ENCODE peak calls at places on chromosome 21, in five cellular contexts. B, P, Z, R and Q are unnamed samples.

GRCh38 chr21:26394341-26394740 is 178.7 kb downstream of the CYYR1 start:
- DNase-seq in B (no peak), P (peak; percentile 35), Z (no peak), R (no peak), Q (no peak)

GRCh38 chr21:46560568-46561447 is 44.1 kb downstream of the S100B start:
- DNase-seq in B (no peak), P (no peak), Z (no peak), R (no peak), Q (peak; percentile 80)

GRCh38 chr21:31586118-31586517 is 73.4 kb upstream of the SOD1 start:
- DNase-seq in B (no peak), P (no peak), Z (no peak), R (no peak), Q (no peak)

GRCh38 chr21:31184462-31184861 is 146.2 kb upstream of the KRTAP19-8 start:
- DNase-seq in B (no peak), P (no peak), Z (no peak), R (no peak), Q (no peak)

GRCh38 chr21:25934130-25934529 is 199.4 kb downstream of the GABPA start:
- DNase-seq in B (peak; percentile 52), P (peak; percentile 95), Z (no peak), R (no peak), Q (peak; percentile 79)

GRCh38 chr21:36104306-36105300 is 30.3 kb upstream of the CBR3 start:
- DNase-seq in B (peak; percentile 26), P (peak; percentile 30), Z (peak; percentile 24), R (no peak), Q (no peak)

GRCh38 chr21:42455754-42456440 is 40.1 kb downstream of the RSPH1 start:
- DNase-seq in B (no peak), P (no peak), Z (no peak), R (no peak), Q (no peak)

GRCh38 chr21:14900058-14900457 is 164.7 kb downstream of the NRIP1 start:
- DNase-seq in B (peak; percentile 80), P (peak; percentile 71), Z (no peak), R (no peak), Q (peak; percentile 85)

GRCh38 chr21:43721225-43721605 is 2.3 kb downstream of the PDXK start:
- DNase-seq in B (no peak), P (no peak), Z (no peak), R (no peak), Q (peak; percentile 63)

GRCh38 chr21:39004776-39005605 is 178.3 kb downstream of the PSMG1 start:
- DNase-seq in B (peak; percentile 26), P (peak; percentile 52), Z (no peak), R (no peak), Q (no peak)

GRCh38 chr21:31873696-31874599 is 1.1 kb downstream of the HUNK start:
- DNase-seq in B (peak; percentile 33), P (peak; percentile 12), Z (no peak), R (peak; percentile 60), Q (peak; percentile 76)

GRCh38 chr21:33290441-33290840 is 24.3 kb downstream of the IL10RB start:
- DNase-seq in B (no peak), P (no peak), Z (no peak), R (no peak), Q (no peak)

GRCh38 chr21:41396452-41397107 is 29.5 kb upstream of the MX1 start:
- DNase-seq in B (no peak), P (no peak), Z (no peak), R (no peak), Q (no peak)

GRCh38 chr21:39523398-39523797 is 71.6 kb downstream of the SH3BGR start:
- DNase-seq in B (no peak), P (no peak), Z (no peak), R (no peak), Q (no peak)

GRCh38 chr21:43025636-43026180 is 49.9 kb downstream of the CBS start:
- DNase-seq in B (peak; percentile 85), P (peak; percentile 95), Z (no peak), R (no peak), Q (no peak)

GRCh38 chr21:32388306-32388705 is 4.5 kb downstream of the URB1 start:
- DNase-seq in B (no peak), P (no peak), Z (no peak), R (no peak), Q (no peak)

GRCh38 chr21:32198369-32198768 is 80.5 kb downstream of the MIS18A start:
- DNase-seq in B (no peak), P (no peak), Z (no peak), R (no peak), Q (no peak)

GRCh38 chr21:34946385-34947121 is 102.5 kb downstream of the RUNX1 start:
- DNase-seq in B (no peak), P (no peak), Z (no peak), R (no peak), Q (no peak)
- H4K20me1 ChIP-seq in B (no peaks in the 10 kb centered on the region), P (no peaks in the 10 kb centered on the region), Z (no peaks in the 10 kb centered on the region), R (no peaks in the 10 kb centered on the region), Q (peaks cover 2% of the 10 kb centered on the region)

GRCh38 chr21:45078877-45079281 is 4.5 kb downstream of the ADARB1 start:
- DNase-seq in B (peak; percentile 85), P (peak; percentile 71), Z (no peak), R (no peak), Q (peak; percentile 94)
- H3K4me1 ChIP-seq in B (peaks cover 26% of the 10 kb centered on the region), P (peaks cover 13% of the 10 kb centered on the region), Z (peaks cover 13% of the 10 kb centered on the region), R (no peaks in the 10 kb centered on the region), Q (peaks cover 26% of the 10 kb centered on the region)

GRCh38 chr21:37449302-37449937 is 82.8 kb downstream of the DYRK1A start:
- DNase-seq in B (no peak), P (no peak), Z (no peak), R (no peak), Q (peak; percentile 18)

GRCh38 chr21:37445228-37445627 is 78.7 kb downstream of the DYRK1A start:
- DNase-seq in B (peak; percentile 62), P (peak; percentile 74), Z (no peak), R (no peak), Q (peak; percentile 65)

GRCh38 chr21:37446552-37446951 is 80.0 kb downstream of the DYRK1A start:
- DNase-seq in B (no peak), P (no peak), Z (no peak), R (no peak), Q (no peak)

GRCh38 chr21:37447288-37447936 is 80.8 kb downstream of the DYRK1A start:
- DNase-seq in B (no peak), P (no peak), Z (no peak), R (no peak), Q (no peak)

GRCh38 chr21:37443683-37444082 is 77.1 kb downstream of the DYRK1A start:
- DNase-seq in B (no peak), P (no peak), Z (no peak), R (no peak), Q (no peak)
- H4K20me1 ChIP-seq in B (peaks cover 57% of the 10 kb centered on the region), P (peaks cover 77% of the 10 kb centered on the region), Z (peaks cover 30% of the 10 kb centered on the region), R (peaks cover 45% of the 10 kb centered on the region), Q (peaks cover 44% of the 10 kb centered on the region)

GRCh38 chr21:45423968-45424853 is 19.2 kb downstream of the COL18A1 start:
- DNase-seq in B (no peak), P (no peak), Z (no peak), R (no peak), Q (no peak)
- H3K4me1 ChIP-seq in B (peaks cover 10% of the 10 kb centered on the region), P (peaks cover 25% of the 10 kb centered on the region), Z (peaks cover 27% of the 10 kb centered on the region), R (no peaks in the 10 kb centered on the region), Q (peaks cover 9% of the 10 kb centered on the region)